ENCODE peak calls at places on chromosomes 11 and 22, in five cellular contexts. B is A549, Q is uterus, P is tibial nerve, O is adrenal gland. V is an unnamed sample.

GRCh38 chr11:70104419-70104818 is 26.3 kb downstream of the ANO1 start:
- DNase-seq in B (no peak), Q (no peak), P (no peak), O (no peak), V (peak; percentile 90)

GRCh38 chr22:19290400-19291217 is 910 bp downstream of the CLTCL1 start:
- DNase-seq in B (no peak), Q (no peak), P (no peak), O (no peak), V (no peak)

GRCh38 chr11:106063009-106063408 is 14.1 kb downstream of the KBTBD3 start:
- DNase-seq in B (no peak), Q (no peak), P (no peak), O (no peak), V (no peak)

GRCh38 chr22:50532353-50532700 is 2.5 kb upstream of the TYMP start:
- DNase-seq in B (no peak), Q (no peak), P (no peak), O (no peak), V (no peak)

GRCh38 chr11:128874406-128874805 is 7.3 kb upstream of the KCNJ1 start:
- DNase-seq in B (no peak), Q (no peak), P (no peak), O (no peak), V (no peak)

GRCh38 chr22:17130199-17130598 is 9.0 kb upstream of the TMEM121B start:
- DNase-seq in B (peak; percentile 6), Q (no peak), P (no peak), O (no peak), V (no peak)

GRCh38 chr11:77589181-77589520 is 602 bp upstream of the AQP11 start:
- DNase-seq in B (no peak), Q (no peak), P (no peak), O (no peak), V (no peak)

GRCh38 chr11:119999220-119999619 is 138.7 kb downstream of the TRIM29 start:
- DNase-seq in B (peak; percentile 6), Q (no peak), P (no peak), O (no peak), V (no peak)

GRCh38 chr11:70834277-70834940 is 418.0 kb downstream of the SHANK2 start:
- DNase-seq in B (no peak), Q (no peak), P (no peak), O (no peak), V (no peak)

GRCh38 chr22:21642584-21643448 is 714 bp downstream of the SDF2L1 start:
- DNase-seq in B (peak; percentile 66), Q (no peak), P (no peak), O (no peak), V (peak; percentile 62)

GRCh38 chr11:122523841-122524531 is 131.5 kb upstream of the UBASH3B start:
- DNase-seq in B (no peak), Q (no peak), P (no peak), O (peak; percentile 28), V (peak; percentile 45)

GRCh38 chr11:19259487-19260345 is 19.0 kb upstream of the E2F8 start:
- DNase-seq in B (peak; percentile 62), Q (peak; percentile 18), P (peak; percentile 81), O (peak; percentile 51), V (peak; percentile 78)

GRCh38 chr11:108117746-108118371 is 3.5 kb upstream of the ACAT1 start:
- DNase-seq in B (peak; percentile 63), Q (no peak), P (no peak), O (no peak), V (no peak)

DNA sequence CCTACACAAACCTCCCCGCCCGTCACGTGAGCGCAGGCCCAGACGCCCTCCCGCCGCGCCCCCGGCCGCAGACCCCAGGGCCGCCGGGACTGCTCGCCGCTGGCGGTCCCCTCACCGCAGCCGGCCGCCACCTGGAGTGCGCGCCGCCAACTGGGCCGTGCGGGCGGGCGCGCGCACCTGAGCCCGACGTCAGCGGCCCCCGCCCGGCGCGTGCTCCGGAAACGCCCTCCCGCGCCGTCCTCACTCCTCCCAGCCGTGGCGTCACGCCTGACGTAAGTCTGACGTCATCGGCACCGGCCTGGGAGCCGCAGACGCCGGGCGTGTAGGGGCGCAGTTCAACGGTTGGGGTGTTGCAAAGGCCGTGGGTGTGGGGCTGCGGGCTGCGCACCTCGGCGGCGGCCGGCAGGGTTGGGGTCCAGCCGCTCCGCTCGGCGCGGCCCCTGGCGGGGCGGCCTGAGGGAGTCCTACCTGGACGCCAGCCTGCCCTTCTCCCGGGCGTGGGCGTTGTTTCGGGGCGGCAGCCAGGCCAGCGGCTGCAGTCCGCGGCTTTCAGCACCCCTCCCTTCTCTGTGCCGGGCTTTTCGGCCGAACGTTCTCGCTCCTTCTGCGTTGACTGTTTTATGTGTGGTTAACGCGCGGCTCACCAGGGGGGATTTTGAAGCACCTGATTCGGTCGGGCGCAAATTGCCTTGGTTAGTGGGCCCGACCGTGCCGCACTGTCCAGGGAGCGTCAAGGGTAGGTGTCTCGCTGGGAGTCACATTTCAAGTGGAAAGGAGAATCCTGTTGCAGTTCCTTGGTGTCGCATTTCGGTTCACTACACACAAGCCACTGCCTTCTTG is at the start of gene JOSD1:
- DNase-seq in B (peak; percentile 95), Q (peak; percentile 94), P (peak; percentile 96), O (peak; percentile 92), V (peak; percentile 92)
- TF ChIP-seq POLR2A in B (peak; percentile 72), Q (peak; percentile 100), P (peak; percentile 99), O (peak; percentile 94), V (peak; percentile 88)

DNA sequence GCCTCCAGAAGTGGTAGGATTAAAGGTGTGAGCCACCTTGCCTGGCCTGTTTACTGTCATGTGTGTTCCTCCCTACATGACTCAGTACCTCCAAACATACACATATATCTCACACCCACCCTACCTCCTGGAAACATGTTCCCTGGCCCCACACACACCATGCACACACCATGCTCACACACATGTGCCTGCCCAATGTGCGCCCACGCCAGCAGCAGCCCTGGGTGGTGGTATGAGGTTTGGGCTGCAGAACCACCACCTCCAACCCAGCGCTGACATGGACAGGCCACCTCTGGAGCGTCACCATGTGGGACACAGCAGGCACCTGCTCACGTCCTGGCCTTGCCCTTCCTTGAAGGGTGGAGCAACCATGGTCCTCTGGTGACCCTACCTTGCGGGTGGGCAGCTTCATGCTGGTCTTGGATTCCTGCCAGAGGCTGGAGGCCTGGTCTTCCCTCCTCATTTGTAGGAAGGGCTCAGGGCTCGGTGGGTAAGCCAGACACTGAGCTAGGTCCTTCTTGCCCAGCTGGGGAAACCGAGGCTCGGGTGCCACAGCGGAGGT is 37.9 kb downstream of the KIAA1671 start:
- DNase-seq in B (no peak), Q (no peak), P (no peak), O (no peak), V (no peak)
- H3K4me1 ChIP-seq in B (peaks cover 53% of the 10 kb centered on the region), Q (no peaks in the 10 kb centered on the region), P (no peaks in the 10 kb centered on the region), O (peaks cover 30% of the 10 kb centered on the region), V (peaks cover 78% of the 10 kb centered on the region)

DNA sequence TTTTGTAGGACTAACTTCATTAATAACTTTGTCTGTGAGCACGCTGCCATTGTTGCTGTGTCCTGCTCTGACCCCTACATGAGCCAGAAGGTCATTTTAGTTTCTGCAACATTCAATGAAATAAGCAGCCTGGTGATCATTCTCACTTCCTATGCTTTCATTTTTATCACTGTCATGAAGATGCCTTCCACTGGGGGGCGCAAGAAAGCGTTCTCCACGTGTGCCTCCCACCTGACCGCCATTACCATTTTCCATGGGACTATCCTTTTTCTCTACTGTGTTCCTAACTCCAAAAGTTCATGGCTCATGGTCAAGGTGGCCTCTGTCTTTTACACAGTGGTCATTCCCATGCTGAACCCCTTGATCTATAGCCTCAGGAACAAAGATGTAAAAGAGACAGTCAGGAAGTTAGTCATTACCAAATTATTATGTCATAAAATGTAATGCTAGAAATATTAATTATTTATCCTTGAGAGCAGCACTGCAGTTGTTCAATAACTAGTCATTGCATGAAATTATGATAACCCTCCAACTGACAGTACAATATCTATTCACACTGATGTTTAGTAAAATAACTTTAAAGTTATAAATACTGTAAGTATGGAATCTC is 46.4 kb upstream of the OR5D13 start:
- DNase-seq in B (peak; percentile 8), Q (no peak), P (no peak), O (no peak), V (no peak)
- H3K9me3 ChIP-seq in B (no peaks in the 10 kb centered on the region), Q (no peaks in the 10 kb centered on the region), P (no peaks in the 10 kb centered on the region), O (no peaks in the 10 kb centered on the region), V (no peaks in the 10 kb centered on the region)

GRCh38 chr11:86301742-86302091 is 323 bp upstream of the HIKESHI start:
- DNase-seq in B (no peak), Q (no peak), P (no peak), O (no peak), V (no peak)

GRCh38 chr11:86303257-86303656 is 1.2 kb downstream of the HIKESHI start:
- DNase-seq in B (no peak), Q (no peak), P (no peak), O (no peak), V (no peak)

DNA sequence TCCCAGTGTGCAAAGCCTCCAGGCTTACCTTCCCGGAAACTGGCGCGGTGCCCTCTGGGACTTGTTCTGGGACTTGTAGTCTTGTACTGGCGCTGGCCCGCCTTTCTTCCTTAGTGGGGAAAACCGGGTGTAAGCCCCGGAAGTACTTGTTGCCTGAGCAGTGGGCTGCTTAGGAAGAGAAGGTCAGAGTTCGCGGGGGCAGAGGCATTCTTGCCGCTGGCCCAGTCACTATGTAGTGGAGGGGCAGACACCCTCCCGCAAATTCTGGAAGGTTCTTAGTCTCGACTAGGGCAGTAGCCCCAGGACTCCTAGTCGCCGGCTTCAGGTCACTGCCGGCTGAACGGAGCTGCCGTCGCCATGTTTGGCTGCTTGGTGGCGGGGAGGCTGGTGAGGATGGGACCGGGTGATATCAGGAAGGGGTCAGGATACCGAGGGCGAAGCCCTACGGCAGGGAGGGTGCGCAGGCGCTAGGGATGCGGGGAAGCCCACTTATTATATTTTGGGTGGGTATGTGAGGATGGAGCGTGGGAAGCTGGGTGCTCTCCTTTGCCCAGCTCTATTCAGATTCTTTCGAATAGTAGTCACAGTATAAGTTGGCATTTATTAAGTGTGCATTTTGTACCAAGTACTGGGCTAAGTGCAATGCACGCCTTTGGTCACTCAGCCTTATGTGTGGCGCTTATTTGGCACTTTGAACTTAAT is at the start of gene HIKESHI:
- DNase-seq in B (peak; percentile 97), Q (peak; percentile 100), P (peak; percentile 100), O (peak; percentile 100), V (peak; percentile 100)
- TF ChIP-seq POLR2A in B (peak; percentile 64), Q (peak; percentile 49), P (no peak), O (peak; percentile 73), V (no peak)

GRCh38 chr22:29370556-29370955 is 17.8 kb downstream of the AP1B1 start:
- DNase-seq in B (no peak), Q (no peak), P (no peak), O (no peak), V (no peak)

GRCh38 chr22:29369460-29369859 is 18.9 kb downstream of the AP1B1 start:
- DNase-seq in B (no peak), Q (peak; percentile 54), P (peak; percentile 71), O (peak; percentile 79), V (peak; percentile 29)
- H3K4me1 ChIP-seq in B (no peaks in the 10 kb centered on the region), Q (no peaks in the 10 kb centered on the region), P (no peaks in the 10 kb centered on the region), O (peaks cover 9% of the 10 kb centered on the region), V (peaks cover 19% of the 10 kb centered on the region)

V was measured in thyroid gland.